ENCODE peak calls at places on chromosomes 7 and 10, in four cellular contexts. A is CD4-positive, alpha-beta memory T cell; J is fibroblast of pulmonary artery; O is fibroblast of the aortic adventitia. Y is an unnamed sample.

GRCh38 chr10:119319161-119319919 is 112.0 kb downstream of the GRK5 start:
- DNase-seq in A (no peak), J (no peak), O (no peak), Y (no peak)

GRCh38 chr10:104331208-104331838 is 6.9 kb downstream of the ITPRIP start:
- DNase-seq in A (no peak), J (peak; percentile 77), O (peak; percentile 72), Y (peak; percentile 77)

GRCh38 chr7:39413866-39414668 is 152.1 kb upstream of the YAE1 start:
- DNase-seq in A (peak; percentile 4), J (peak; percentile 24), O (peak; percentile 11), Y (peak; percentile 26)

GRCh38 chr7:5429857-5430611 is 6.4 kb upstream of the TNRC18 start:
- DNase-seq in A (no peak), J (no peak), O (peak; percentile 68), Y (no peak)

GRCh38 chr7:155327590-155328320 is 30.1 kb downstream of the INSIG1 start:
- DNase-seq in A (no peak), J (no peak), O (no peak), Y (no peak)

GRCh38 chr7:90411510-90411909 is 8.2 kb downstream of the CLDN12 start:
- DNase-seq in A (no peak), J (no peak), O (no peak), Y (no peak)

GRCh38 chr10:21888959-21889358 is 114.6 kb downstream of the DNAJC1 start:
- DNase-seq in A (no peak), J (no peak), O (no peak), Y (peak; percentile 1)

GRCh38 chr7:106284516-106285050 is at the start of gene NAMPT:
- DNase-seq in A (no peak), J (no peak), O (no peak), Y (no peak)

GRCh38 chr7:46776790-46777189 is 805.1 kb downstream of the TNS3 start:
- DNase-seq in A (no peak), J (peak; percentile 67), O (peak; percentile 61), Y (no peak)

GRCh38 chr7:92797284-92797683 is 39.1 kb downstream of the CDK6 start:
- DNase-seq in A (no peak), J (no peak), O (peak; percentile 63), Y (no peak)

GRCh38 chr7:47142867-47143175 is 439.1 kb downstream of the TNS3 start:
- DNase-seq in A (no peak), J (no peak), O (no peak), Y (no peak)

GRCh38 chr7:155439311-155440017 is 18.5 kb upstream of the EN2 start:
- DNase-seq in A (no peak), J (no peak), O (no peak), Y (no peak)

GRCh38 chr7:121908042-121908441 is 35.1 kb downstream of the PTPRZ1 start:
- DNase-seq in A (no peak), J (no peak), O (no peak), Y (no peak)

GRCh38 chr10:100245484-100246220 is 16.3 kb upstream of the CHUK start:
- DNase-seq in A (no peak), J (peak; percentile 43), O (peak; percentile 34), Y (peak; percentile 25)

GRCh38 chr7:101690061-101690460 is 61.0 kb upstream of the MYL10 start:
- DNase-seq in A (no peak), J (no peak), O (no peak), Y (no peak)

GRCh38 chr10:34753014-34753757 is 61.9 kb downstream of the PARD3 start:
- DNase-seq in A (no peak), J (no peak), O (no peak), Y (no peak)

GRCh38 chr7:30470783-30471182 is 7.8 kb downstream of the NOD1 start:
- DNase-seq in A (no peak), J (peak; percentile 88), O (peak; percentile 90), Y (peak; percentile 85)

GRCh38 chr7:4819450-4820404 is 42.1 kb downstream of the PAPOLB start:
- DNase-seq in A (no peak), J (no peak), O (no peak), Y (no peak)

GRCh38 chr10:124093076-124093773 is at the start of gene CHST15:
- DNase-seq in A (no peak), J (peak; percentile 36), O (peak; percentile 28), Y (peak; percentile 69)

GRCh38 chr10:119441921-119442757 is 100.4 kb downstream of the RGS10 start:
- DNase-seq in A (no peak), J (no peak), O (no peak), Y (no peak)

GRCh38 chr7:64603271-64603670 is 40.4 kb upstream of the ZNF680 start:
- DNase-seq in A (no peak), J (no peak), O (no peak), Y (no peak)

GRCh38 chr10:29590598-29591415 is 44.0 kb downstream of the SVIL start:
- DNase-seq in A (peak; percentile 53), J (peak; percentile 81), O (peak; percentile 90), Y (peak; percentile 28)

GRCh38 chr10:122863216-122863615 is 16.2 kb downstream of the FAM24B start:
- DNase-seq in A (no peak), J (no peak), O (no peak), Y (no peak)

GRCh38 chr10:92891885-92892705 is 43.8 kb downstream of the EXOC6 start:
- DNase-seq in A (no peak), J (peak; percentile 85), O (peak; percentile 78), Y (peak; percentile 84)

GRCh38 chr10:69323622-69324021 is 45.3 kb downstream of the HK1 start:
- DNase-seq in A (no peak), J (no peak), O (no peak), Y (no peak)

GRCh38 chr10:12201543-12201942 is 5.6 kb downstream of the CDC123 start:
- DNase-seq in A (no peak), J (no peak), O (no peak), Y (no peak)

GRCh38 chr7:151252961-151253691 is 4.6 kb upstream of the SMARCD3 start:
- DNase-seq in A (no peak), J (no peak), O (no peak), Y (no peak)

GRCh38 chr7:82443044-82443800 is at the start of gene CACNA2D1:
- DNase-seq in A (no peak), J (no peak), O (peak; percentile 33), Y (no peak)
- H3K4me3 ChIP-seq in A (no peak within 1 kb of the TSS), J (peak within 1 kb of the TSS; percentile 61), O (peak within 1 kb of the TSS; percentile 84), Y (peak within 1 kb of the TSS; percentile 70)

GRCh38 chr7:96417784-96418183 is 95.9 kb upstream of the SLC25A13 start:
- DNase-seq in A (no peak), J (no peak), O (no peak), Y (no peak)

GRCh38 chr7:96416599-96416998 is 94.7 kb upstream of the SLC25A13 start:
- DNase-seq in A (no peak), J (no peak), O (no peak), Y (no peak)

GRCh38 chr7:96418600-96418999 is 96.7 kb upstream of the SLC25A13 start:
- DNase-seq in A (no peak), J (no peak), O (no peak), Y (no peak)

GRCh38 chr7:96414931-96415292 is 93.0 kb upstream of the SLC25A13 start:
- DNase-seq in A (peak; percentile 20), J (peak; percentile 41), O (peak; percentile 29), Y (peak; percentile 27)

GRCh38 chr7:96415293-96415940 is 93.5 kb upstream of the SLC25A13 start:
- DNase-seq in A (no peak), J (no peak), O (no peak), Y (no peak)
- H3K4me3 ChIP-seq in A (no peak overlapping the region), J (no peak overlapping the region), O (no peak overlapping the region), Y (no peak overlapping the region)

GRCh38 chr7:41887446-41887845 is 184.6 kb upstream of the INHBA start:
- DNase-seq in A (no peak), J (peak; percentile 46), O (peak; percentile 53), Y (no peak)

GRCh38 chr7:41886906-41887311 is 184.0 kb upstream of the INHBA start:
- DNase-seq in A (no peak), J (peak; percentile 95), O (peak; percentile 98), Y (peak; percentile 96)

GRCh38 chr7:41885078-41885477 is 182.2 kb upstream of the INHBA start:
- DNase-seq in A (no peak), J (peak; percentile 31), O (peak; percentile 53), Y (no peak)

GRCh38 chr7:41885748-41886147 is 182.9 kb upstream of the INHBA start:
- DNase-seq in A (no peak), J (peak; percentile 54), O (peak; percentile 75), Y (no peak)

GRCh38 chr7:41886257-41886905 is 183.5 kb upstream of the INHBA start:
- DNase-seq in A (no peak), J (peak; percentile 80), O (peak; percentile 93), Y (peak; percentile 90)
- H3K4me3 ChIP-seq in A (no peak overlapping the region), J (no peak overlapping the region), O (peak overlapping the region; percentile 37), Y (no peak overlapping the region)

GRCh38 chr7:36185092-36185491 is 32.0 kb downstream of the EEPD1 start:
- DNase-seq in A (no peak), J (no peak), O (no peak), Y (no peak)
- H3K4me3 ChIP-seq in A (no peak overlapping the region), J (no peak overlapping the region), O (no peak overlapping the region), Y (no peak overlapping the region)

GRCh38 chr10:95755511-95756004 is 405 bp upstream of the ENTPD1 start:
- DNase-seq in A (no peak), J (peak; percentile 26), O (no peak), Y (no peak)
- H3K4me3 ChIP-seq in A (no peak overlapping the region), J (peak overlapping the region; percentile 33), O (no peak overlapping the region), Y (peak overlapping the region; percentile 34)

Y was measured in brain microvascular endothelial cell.